ENCODE peak calls at places on chromosomes 16 and 17, in four cellular contexts. D is RWPE1; S is fibroblast of the conjunctiva; Q is activated CD4-positive, alpha-beta T cell treated with anti-CD3 and anti-CD28 coated beads, Interleukin-2, amount 50 U/mL, for 1 hour. A is an unnamed sample.

GRCh38 chr16:48558269-48558915 is 51.6 kb downstream of the N4BP1 start:
- DNase-seq in D (no peak), S (no peak), Q (no peak), A (no peak)

GRCh38 chr16:51839697-51840462 is 688.8 kb upstream of the SALL1 start:
- DNase-seq in D (peak), S (no peak), Q (no peak), A (no peak)

GRCh38 chr17:78124836-78125137 is 3.8 kb downstream of the TMC6 start:
- DNase-seq in D (no peak), S (no peak), Q (no peak), A (no peak)

GRCh38 chr17:9290226-9290613 is 268.9 kb downstream of the NTN1 start:
- DNase-seq in D (no peak), S (no peak), Q (no peak), A (no peak)

GRCh38 chr17:185445-186138 is 4.1 kb upstream of the DOC2B start:
- DNase-seq in D (no peak), S (no peak), Q (no peak), A (no peak)

GRCh38 chr16:30139895-30140481 is 17.0 kb upstream of the MAPK3 start:
- DNase-seq in D (no peak), S (no peak), Q (no peak), A (no peak)

GRCh38 chr17:75487351-75488070 is 27.8 kb downstream of the CASKIN2 start:
- DNase-seq in D (no peak), S (no peak), Q (peak), A (peak)

GRCh38 chr17:18025596-18026407 is 13.2 kb downstream of the ATPAF2 start:
- DNase-seq in D (peak), S (no peak), Q (no peak), A (no peak)

GRCh38 chr16:30185683-30186421 is 2.5 kb downstream of the CORO1A start:
- DNase-seq in D (no peak), S (no peak), Q (peak), A (peak)

GRCh38 chr16:81327483-81328196 is 12.9 kb downstream of the GAN start:
- DNase-seq in D (peak), S (no peak), Q (no peak), A (no peak)

GRCh38 chr17:57806083-57806830 is 43.6 kb downstream of the MRPS23 start:
- DNase-seq in D (no peak), S (no peak), Q (no peak), A (no peak)

GRCh38 chr16:67562526-67562917 is at the start of gene CTCF:
- DNase-seq in D (peak), S (peak), Q (peak), A (peak)

GRCh38 chr17:29078183-29079045 is 35.5 kb downstream of the PIPOX start:
- DNase-seq in D (no peak), S (no peak), Q (no peak), A (no peak)

GRCh38 chr17:65370669-65371126 is 190.8 kb downstream of the AXIN2 start:
- DNase-seq in D (no peak), S (no peak), Q (no peak), A (no peak)

GRCh38 chr16:21121150-21121549 is 29.5 kb downstream of the DNAH3 start:
- DNase-seq in D (no peak), S (no peak), Q (no peak), A (no peak)

GRCh38 chr16:12584488-12585233 is 219.0 kb downstream of the CPPED1 start:
- DNase-seq in D (no peak), S (no peak), Q (no peak), A (no peak)

GRCh38 chr17:7047566-7047965 is 3.7 kb upstream of the SLC16A11 start:
- DNase-seq in D (no peak), S (no peak), Q (no peak), A (no peak)

GRCh38 chr17:74305865-74306654 is 20.0 kb upstream of the KIF19 start:
- DNase-seq in D (no peak), S (no peak), Q (no peak), A (no peak)

GRCh38 chr17:29615492-29616299 is 7.0 kb downstream of the CORO6 start:
- DNase-seq in D (peak), S (peak), Q (peak), A (peak)

GRCh38 chr16:84484579-84485254 is 19.7 kb downstream of the MEAK7 start:
- DNase-seq in D (no peak), S (peak), Q (no peak), A (peak)

GRCh38 chr17:51224615-51225262 is 35.1 kb downstream of the MBTD1 start:
- DNase-seq in D (no peak), S (no peak), Q (no peak), A (no peak)

GRCh38 chr17:2233441-2233947 is 70.1 kb downstream of the SMG6 start:
- DNase-seq in D (no peak), S (no peak), Q (no peak), A (no peak)